ENCODE peak calls at places on chromosomes 12 and 14, in seven cellular contexts. T is adrenal gland, K is bronchial epithelial cell, S is astrocyte, H is lower lobe of right lung, J is aorta, Z is fibroblast of lung. L is an unnamed sample.

GRCh38 chr14:68616255-68616902 is 176.5 kb downstream of the ZFP36L1 start:
- DNase-seq in Z (peak; percentile 40), J (no peak), T (no peak), H (no peak), S (no peak), K (peak; percentile 17), L (no peak)

GRCh38 chr14:53055003-53055402 is 98.1 kb downstream of the DDHD1 start:
- DNase-seq in J (no peak), H (no peak), K (peak; percentile 61), Z (peak; percentile 38), S (peak; percentile 29), T (no peak), L (no peak)

GRCh38 chr12:9244894-9245293 is 36.7 kb upstream of the PZP start:
- DNase-seq in S (no peak), K (peak; percentile 46), Z (peak; percentile 3), T (peak; percentile 57), H (no peak), J (no peak), L (no peak)

GRCh38 chr14:52473557-52473956 is 78.7 kb downstream of the TXNDC16 start:
- DNase-seq in Z (peak; percentile 40), K (peak; percentile 60), S (peak; percentile 17), J (no peak), T (no peak), H (no peak), L (no peak)

GRCh38 chr12:25384038-25384953 is 133.6 kb upstream of the KRAS start:
- DNase-seq in T (no peak), S (no peak), J (no peak), Z (no peak), K (no peak), H (no peak), L (no peak)

GRCh38 chr14:102949062-102949800 is 26.8 kb downstream of the AMN start:
- DNase-seq in Z (peak; percentile 22), S (peak; percentile 16), J (peak; percentile 67), H (no peak), T (no peak), K (no peak), L (no peak)

GRCh38 chr14:68487805-68488590 is 304.9 kb downstream of the ZFP36L1 start:
- DNase-seq in S (peak; percentile 88), J (no peak), H (no peak), Z (peak; percentile 90), T (no peak), K (peak; percentile 78), L (no peak)

GRCh38 chr12:116384629-116385485 is 107.4 kb upstream of the MED13L start:
- DNase-seq in J (peak; percentile 59), Z (peak; percentile 85), S (peak; percentile 82), H (no peak), T (no peak), K (peak; percentile 54), L (no peak)

GRCh38 chr12:78157199-78157598 is 326.5 kb downstream of the NAV3 start:
- DNase-seq in K (peak; percentile 29), H (no peak), Z (peak; percentile 3), T (no peak), J (no peak), S (no peak), L (no peak)

GRCh38 chr14:71739273-71739990 is 192.8 kb upstream of the RGS6 start:
- DNase-seq in T (no peak), Z (peak; percentile 41), H (no peak), K (peak; percentile 88), J (no peak), S (no peak), L (no peak)

GRCh38 chr12:68623984-68624383 is 13.3 kb downstream of the RAP1B start:
- DNase-seq in S (peak; percentile 73), J (no peak), H (no peak), Z (peak; percentile 79), T (no peak), K (no peak), L (no peak)

GRCh38 chr12:33828326-33828725 is 194.0 kb upstream of the ALG10 start:
- DNase-seq in T (no peak), Z (no peak), J (no peak), K (no peak), H (no peak), S (no peak), L (no peak)

GRCh38 chr14:54597795-54598443 is 31.0 kb downstream of the SAMD4A start:
- DNase-seq in T (no peak), J (no peak), H (no peak), S (peak; percentile 42), Z (peak; percentile 52), K (peak; percentile 88), L (no peak)

GRCh38 chr12:110744697-110745264 is 2.1 kb upstream of the PPP1CC start:
- DNase-seq in K (peak; percentile 66), S (no peak), T (no peak), H (no peak), Z (no peak), J (no peak), L (no peak)

GRCh38 chr14:95548328-95548929 is 13.6 kb downstream of the GLRX5 start:
- DNase-seq in K (no peak), T (no peak), S (no peak), J (no peak), H (no peak), Z (no peak), L (no peak)

GRCh38 chr14:66645716-66646115 is 137.8 kb downstream of the GPHN start:
- DNase-seq in S (peak; percentile 35), K (no peak), T (no peak), J (no peak), H (no peak), Z (peak; percentile 46), L (no peak)

GRCh38 chr14:105525861-105526780 is at the start of gene TMEM121:
- DNase-seq in K (no peak), H (no peak), J (no peak), T (peak; percentile 35), Z (no peak), S (no peak), L (peak; percentile 65)

GRCh38 chr14:86141966-86142365 is 612.0 kb downstream of the FLRT2 start:
- DNase-seq in Z (no peak), H (no peak), S (no peak), K (no peak), J (no peak), T (no peak), L (no peak)

GRCh38 chr14:69038449-69039286 is 59.6 kb upstream of the ACTN1 start:
- DNase-seq in J (no peak), Z (peak; percentile 91), S (peak; percentile 89), H (no peak), T (no peak), K (no peak), L (no peak)

GRCh38 chr12:31687101-31687527 is 27.6 kb downstream of the ETFBKMT start:
- DNase-seq in S (no peak), T (no peak), K (no peak), J (no peak), Z (no peak), H (peak; percentile 53), L (no peak)

GRCh38 chr12:57461326-57461903 is 1.8 kb downstream of the GLI1 start:
- DNase-seq in S (peak; percentile 43), K (no peak), J (peak; percentile 85), H (no peak), T (no peak), Z (peak; percentile 70), L (peak; percentile 85)

GRCh38 chr14:49962616-49963015 is 69.7 kb downstream of the ARF6 start:
- DNase-seq in T (no peak), J (no peak), H (no peak), K (peak; percentile 96), Z (peak; percentile 44), S (no peak), L (no peak)
- H3K4me3 ChIP-seq in T (no peak overlapping the region), J (no peak overlapping the region), H (no peak overlapping the region), K (no peak overlapping the region), Z (no peak overlapping the region), S (no peak overlapping the region), L (no peak overlapping the region)

GRCh38 chr14:100031506-100032281 is 33.5 kb upstream of the EVL start:
- DNase-seq in Z (peak; percentile 99), H (no peak), J (peak; percentile 59), K (peak; percentile 99), T (peak; percentile 53), S (peak; percentile 98), L (no peak)
- H3K4me3 ChIP-seq in Z (peak overlapping the region; percentile 51), H (peak overlapping the region; percentile 32), J (no peak overlapping the region), K (peak overlapping the region; percentile 33), T (no peak overlapping the region), S (peak overlapping the region; percentile 60), L (peak overlapping the region; percentile 38)

GRCh38 chr12:114690267-114691135 is 6.5 kb upstream of the TBX3 start:
- DNase-seq in J (no peak), H (no peak), S (no peak), T (no peak), K (no peak), Z (no peak), L (no peak)

GRCh38 chr12:114692558-114693531 is 8.9 kb upstream of the TBX3 start:
- DNase-seq in H (no peak), K (no peak), Z (no peak), S (no peak), J (no peak), T (peak; percentile 72), L (no peak)

GRCh38 chr12:114691196-114691595 is 7.2 kb upstream of the TBX3 start:
- DNase-seq in H (no peak), T (no peak), S (no peak), J (no peak), Z (no peak), K (no peak), L (no peak)

GRCh38 chr12:114693532-114693931 is 9.6 kb upstream of the TBX3 start:
- DNase-seq in S (no peak), H (no peak), J (no peak), K (no peak), Z (no peak), T (no peak), L (no peak)

DNA sequence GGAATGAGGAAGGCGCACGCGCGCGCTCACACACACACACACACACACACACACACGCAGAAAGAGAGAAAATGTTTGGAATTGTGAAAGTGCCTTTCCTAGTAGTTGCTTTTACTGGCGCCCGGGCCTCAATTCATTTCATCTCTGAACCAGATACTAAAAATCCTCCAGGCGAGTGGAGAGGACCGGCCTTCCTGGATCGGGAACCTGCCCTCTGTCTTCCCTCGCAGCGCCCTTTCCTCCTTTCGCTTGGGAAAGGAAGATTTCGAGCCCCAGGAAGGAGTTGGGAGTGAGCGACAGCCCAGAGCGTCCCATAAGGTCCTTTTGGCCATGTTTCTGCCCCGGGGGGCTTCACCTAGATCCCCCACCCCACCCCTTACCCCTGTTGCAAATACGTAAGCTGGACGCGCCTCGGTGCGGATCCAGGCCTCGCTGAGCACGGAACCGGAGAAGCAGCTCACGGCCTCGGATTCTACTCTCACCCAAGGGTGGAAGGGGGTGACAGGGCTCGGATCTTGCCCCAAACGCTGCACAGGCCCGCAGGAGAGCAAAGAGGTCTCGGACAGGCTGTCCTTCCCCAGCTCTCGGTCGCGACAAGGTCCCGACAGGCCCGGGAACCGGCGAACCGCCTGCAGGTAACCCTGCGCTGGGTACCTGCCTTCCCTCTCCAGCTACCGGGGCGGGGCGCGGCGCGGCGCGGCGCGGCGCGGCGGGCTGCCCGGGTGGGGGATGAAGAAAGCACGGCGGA is 8.0 kb upstream of the TBX3 start:
- DNase-seq in K (no peak), Z (no peak), H (no peak), T (peak; percentile 42), S (no peak), J (no peak), L (no peak)
- H3K4me3 ChIP-seq in K (no peak overlapping the region), Z (peak overlapping the region; percentile 81), H (peak overlapping the region; percentile 52), T (peak overlapping the region; percentile 36), S (peak overlapping the region; percentile 56), J (no peak overlapping the region), L (peak overlapping the region; percentile 55)

DNA sequence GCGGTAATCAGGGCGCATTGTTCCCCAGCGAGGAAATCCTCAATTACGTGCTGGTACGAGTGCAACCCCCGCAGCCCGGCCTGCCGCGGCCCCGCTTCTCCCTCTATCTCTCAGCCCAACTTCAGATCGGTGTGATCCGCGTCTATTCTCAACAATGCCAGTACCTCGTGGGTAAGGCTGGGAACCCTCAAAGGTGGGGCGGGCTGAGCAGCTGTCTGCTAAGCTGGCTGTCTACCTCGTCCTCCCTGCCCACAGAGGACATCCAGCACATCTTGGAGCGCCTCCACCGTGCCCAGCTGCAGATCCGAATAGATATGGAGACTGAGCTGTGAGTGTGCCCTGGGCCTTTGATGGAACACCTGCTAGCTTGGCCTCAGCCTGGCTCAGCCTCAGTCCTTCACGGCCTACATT is 996 bp downstream of the REC8 start:
- DNase-seq in Z (no peak), S (no peak), H (no peak), T (no peak), J (no peak), K (no peak), L (no peak)
- H3K4me3 ChIP-seq in Z (no peak overlapping the region), S (peak overlapping the region; percentile 50), H (peak overlapping the region; percentile 44), T (no peak overlapping the region), J (no peak overlapping the region), K (no peak overlapping the region), L (no peak overlapping the region)

L was measured in suprapubic skin.